ENCODE peak calls at places on chromosomes 1 and 21, in ten cellular contexts. One of them, this sample, is unnamed.
A peak's percentile ranks its signal among the peaks of the same experiment; 100 is the strongest.

GRCh38 chr21:14870841-14871126 is 194.0 kb downstream of the NRIP1 start:
- DNase-seq in RWPE1: no peak
- DNase-seq in tibial artery: no peak
- DNase-seq in hepatocyte: no peak
- DNase-seq in PC-3: no peak
- DNase-seq in pancreas: no peak
- DNase-seq in GM20000: no peak
- DNase-seq in GM06990: no peak
- DNase-seq in foreskin fibroblast: no peak
- DNase-seq in CD8-positive, alpha-beta T cell: no peak
- DNase-seq in this sample: no peak

GRCh38 chr21:15669247-15669646 is 60.5 kb upstream of the USP25 start:
- DNase-seq in RWPE1: no peak
- DNase-seq in tibial artery: no peak
- DNase-seq in hepatocyte: no peak
- DNase-seq in PC-3: no peak
- DNase-seq in pancreas: no peak
- DNase-seq in GM20000: no peak
- DNase-seq in GM06990: no peak
- DNase-seq in foreskin fibroblast: peak; percentile 65
- DNase-seq in CD8-positive, alpha-beta T cell: no peak
- DNase-seq in this sample: no peak

GRCh38 chr1:168482106-168482505 is 61.7 kb downstream of the XCL2 start:
- DNase-seq in RWPE1: no peak
- DNase-seq in tibial artery: no peak
- DNase-seq in hepatocyte: no peak
- DNase-seq in PC-3: no peak
- DNase-seq in pancreas: no peak
- DNase-seq in GM20000: no peak
- DNase-seq in GM06990: no peak
- DNase-seq in foreskin fibroblast: peak; percentile 38
- DNase-seq in CD8-positive, alpha-beta T cell: no peak
- DNase-seq in this sample: no peak

GRCh38 chr1:171311771-171312558 is 2.0 kb upstream of the FMO4 start:
- DNase-seq in RWPE1: no peak
- DNase-seq in tibial artery: no peak
- DNase-seq in hepatocyte: no peak
- DNase-seq in PC-3: no peak
- DNase-seq in pancreas: no peak
- DNase-seq in GM20000: no peak
- DNase-seq in GM06990: no peak
- DNase-seq in foreskin fibroblast: no peak
- DNase-seq in CD8-positive, alpha-beta T cell: no peak
- DNase-seq in this sample: no peak

GRCh38 chr1:22627331-22627730 is 9.1 kb upstream of the C1QA start:
- DNase-seq in RWPE1: no peak
- DNase-seq in tibial artery: no peak
- DNase-seq in hepatocyte: no peak
- DNase-seq in PC-3: no peak
- DNase-seq in pancreas: no peak
- DNase-seq in GM20000: no peak
- DNase-seq in GM06990: no peak
- DNase-seq in foreskin fibroblast: no peak
- DNase-seq in CD8-positive, alpha-beta T cell: no peak
- DNase-seq in this sample: no peak

GRCh38 chr1:66848193-66848592 is 47.1 kb upstream of the INSL5 start:
- DNase-seq in RWPE1: no peak
- DNase-seq in tibial artery: no peak
- DNase-seq in hepatocyte: no peak
- DNase-seq in PC-3: no peak
- DNase-seq in pancreas: no peak
- DNase-seq in GM20000: no peak
- DNase-seq in GM06990: no peak
- DNase-seq in foreskin fibroblast: no peak
- DNase-seq in CD8-positive, alpha-beta T cell: no peak
- DNase-seq in this sample: no peak

GRCh38 chr1:147207192-147207591 is 17.9 kb downstream of the FMO5 start:
- DNase-seq in RWPE1: no peak
- DNase-seq in tibial artery: no peak
- DNase-seq in hepatocyte: no peak
- DNase-seq in PC-3: no peak
- DNase-seq in pancreas: no peak
- DNase-seq in GM20000: no peak
- DNase-seq in GM06990: no peak
- DNase-seq in foreskin fibroblast: no peak
- DNase-seq in CD8-positive, alpha-beta T cell: no peak
- DNase-seq in this sample: no peak

GRCh38 chr1:67675800-67676199 is 9.2 kb upstream of the GADD45A start:
- DNase-seq in RWPE1: no peak
- DNase-seq in tibial artery: no peak
- DNase-seq in hepatocyte: no peak
- DNase-seq in PC-3: no peak
- DNase-seq in pancreas: no peak
- DNase-seq in GM20000: no peak
- DNase-seq in GM06990: no peak
- DNase-seq in foreskin fibroblast: peak; percentile 83
- DNase-seq in CD8-positive, alpha-beta T cell: no peak
- DNase-seq in this sample: no peak

GRCh38 chr1:942411-942821 is 16.6 kb downstream of the NOC2L start:
- DNase-seq in RWPE1: no peak
- DNase-seq in tibial artery: no peak
- DNase-seq in hepatocyte: peak; percentile 61
- DNase-seq in PC-3: no peak
- DNase-seq in pancreas: no peak
- DNase-seq in GM20000: no peak
- DNase-seq in GM06990: no peak
- DNase-seq in foreskin fibroblast: peak; percentile 47
- DNase-seq in CD8-positive, alpha-beta T cell: no peak
- DNase-seq in this sample: no peak

GRCh38 chr21:31410763-31411278 is 66.8 kb upstream of the TIAM1 start:
- DNase-seq in RWPE1: no peak
- DNase-seq in tibial artery: no peak
- DNase-seq in hepatocyte: no peak
- DNase-seq in PC-3: no peak
- DNase-seq in pancreas: no peak
- DNase-seq in GM20000: no peak
- DNase-seq in GM06990: no peak
- DNase-seq in foreskin fibroblast: no peak
- DNase-seq in CD8-positive, alpha-beta T cell: no peak
- DNase-seq in this sample: no peak

GRCh38 chr1:215704089-215704860 is 137.2 kb downstream of the KCTD3 start:
- DNase-seq in RWPE1: peak; percentile 26
- DNase-seq in tibial artery: no peak
- DNase-seq in hepatocyte: no peak
- DNase-seq in PC-3: peak; percentile 31
- DNase-seq in pancreas: no peak
- DNase-seq in GM20000: peak; percentile 7
- DNase-seq in GM06990: no peak
- DNase-seq in foreskin fibroblast: peak; percentile 37
- DNase-seq in CD8-positive, alpha-beta T cell: no peak
- DNase-seq in this sample: peak; percentile 13

GRCh38 chr21:39204134-39204533 is 20.9 kb upstream of the PSMG1 start:
- DNase-seq in RWPE1: no peak
- DNase-seq in tibial artery: no peak
- DNase-seq in hepatocyte: no peak
- DNase-seq in PC-3: no peak
- DNase-seq in pancreas: no peak
- DNase-seq in GM20000: no peak
- DNase-seq in GM06990: no peak
- DNase-seq in foreskin fibroblast: no peak
- DNase-seq in CD8-positive, alpha-beta T cell: no peak
- DNase-seq in this sample: no peak
- TF ChIP-seq CTCF in RWPE1: no peak
- TF ChIP-seq CTCF in tibial artery: no peak
- TF ChIP-seq CTCF in hepatocyte: no peak
- TF ChIP-seq CTCF in PC-3: no peak
- TF ChIP-seq CTCF in pancreas: no peak
- TF ChIP-seq CTCF in GM20000: no peak
- TF ChIP-seq CTCF in GM06990: no peak
- TF ChIP-seq CTCF in foreskin fibroblast: no peak
- TF ChIP-seq CTCF in CD8-positive, alpha-beta T cell: peak; percentile 29
- TF ChIP-seq CTCF in this sample: no peak

GRCh38 chr21:21751286-21751685 is 753.1 kb downstream of the NCAM2 start:
- DNase-seq in RWPE1: no peak
- DNase-seq in tibial artery: no peak
- DNase-seq in hepatocyte: no peak
- DNase-seq in PC-3: no peak
- DNase-seq in pancreas: no peak
- DNase-seq in GM20000: no peak
- DNase-seq in GM06990: no peak
- DNase-seq in foreskin fibroblast: no peak
- DNase-seq in CD8-positive, alpha-beta T cell: no peak
- DNase-seq in this sample: no peak
- TF ChIP-seq CTCF in RWPE1: no peak
- TF ChIP-seq CTCF in tibial artery: no peak
- TF ChIP-seq CTCF in hepatocyte: no peak
- TF ChIP-seq CTCF in PC-3: no peak
- TF ChIP-seq CTCF in pancreas: no peak
- TF ChIP-seq CTCF in GM20000: no peak
- TF ChIP-seq CTCF in GM06990: no peak
- TF ChIP-seq CTCF in foreskin fibroblast: no peak
- TF ChIP-seq CTCF in CD8-positive, alpha-beta T cell: no peak
- TF ChIP-seq CTCF in this sample: no peak

GRCh38 chr1:181469829-181470228 is 13.5 kb upstream of the CACNA1E start:
- DNase-seq in RWPE1: peak; percentile 88
- DNase-seq in tibial artery: no peak
- DNase-seq in hepatocyte: peak; percentile 82
- DNase-seq in PC-3: peak; percentile 43
- DNase-seq in pancreas: no peak
- DNase-seq in GM20000: no peak
- DNase-seq in GM06990: no peak
- DNase-seq in foreskin fibroblast: peak; percentile 47
- DNase-seq in CD8-positive, alpha-beta T cell: no peak
- DNase-seq in this sample: no peak
- TF ChIP-seq CTCF in RWPE1: no peak
- TF ChIP-seq CTCF in tibial artery: no peak
- TF ChIP-seq CTCF in hepatocyte: peak; percentile 13
- TF ChIP-seq CTCF in PC-3: no peak
- TF ChIP-seq CTCF in pancreas: no peak
- TF ChIP-seq CTCF in GM20000: no peak
- TF ChIP-seq CTCF in GM06990: no peak
- TF ChIP-seq CTCF in foreskin fibroblast: no peak
- TF ChIP-seq CTCF in CD8-positive, alpha-beta T cell: no peak
- TF ChIP-seq CTCF in this sample: no peak

GRCh38 chr1:145960468-145961108 is 2.8 kb upstream of the LIX1L start:
- DNase-seq in RWPE1: no peak
- DNase-seq in tibial artery: peak; percentile 80
- DNase-seq in hepatocyte: peak; percentile 85
- DNase-seq in PC-3: peak; percentile 46
- DNase-seq in pancreas: peak; percentile 69
- DNase-seq in GM20000: peak; percentile 62
- DNase-seq in GM06990: peak; percentile 59
- DNase-seq in foreskin fibroblast: peak; percentile 85
- DNase-seq in CD8-positive, alpha-beta T cell: no peak
- DNase-seq in this sample: peak; percentile 56
- TF ChIP-seq CTCF in RWPE1: no peak
- TF ChIP-seq CTCF in tibial artery: peak; percentile 29
- TF ChIP-seq CTCF in hepatocyte: no peak
- TF ChIP-seq CTCF in PC-3: peak; percentile 20
- TF ChIP-seq CTCF in pancreas: no peak
- TF ChIP-seq CTCF in GM20000: no peak
- TF ChIP-seq CTCF in GM06990: no peak
- TF ChIP-seq CTCF in foreskin fibroblast: no peak
- TF ChIP-seq CTCF in CD8-positive, alpha-beta T cell: no peak
- TF ChIP-seq CTCF in this sample: no peak

GRCh38 chr1:193322218-193322617 is 135.8 kb upstream of the B3GALT2 start:
- DNase-seq in RWPE1: peak; percentile 92
- DNase-seq in tibial artery: no peak
- DNase-seq in hepatocyte: no peak
- DNase-seq in PC-3: peak; percentile 76
- DNase-seq in pancreas: no peak
- DNase-seq in GM20000: no peak
- DNase-seq in GM06990: no peak
- DNase-seq in foreskin fibroblast: peak; percentile 83
- DNase-seq in CD8-positive, alpha-beta T cell: no peak
- DNase-seq in this sample: no peak

GRCh38 chr1:193321242-193321842 is 134.9 kb upstream of the B3GALT2 start:
- DNase-seq in RWPE1: no peak
- DNase-seq in tibial artery: no peak
- DNase-seq in hepatocyte: no peak
- DNase-seq in PC-3: no peak
- DNase-seq in pancreas: no peak
- DNase-seq in GM20000: no peak
- DNase-seq in GM06990: no peak
- DNase-seq in foreskin fibroblast: no peak
- DNase-seq in CD8-positive, alpha-beta T cell: no peak
- DNase-seq in this sample: no peak

GRCh38 chr1:193326296-193326695 is 139.9 kb upstream of the B3GALT2 start:
- DNase-seq in RWPE1: no peak
- DNase-seq in tibial artery: no peak
- DNase-seq in hepatocyte: no peak
- DNase-seq in PC-3: no peak
- DNase-seq in pancreas: no peak
- DNase-seq in GM20000: no peak
- DNase-seq in GM06990: no peak
- DNase-seq in foreskin fibroblast: no peak
- DNase-seq in CD8-positive, alpha-beta T cell: no peak
- DNase-seq in this sample: no peak

GRCh38 chr1:193325042-193325441 is 138.6 kb upstream of the B3GALT2 start:
- DNase-seq in RWPE1: no peak
- DNase-seq in tibial artery: no peak
- DNase-seq in hepatocyte: no peak
- DNase-seq in PC-3: no peak
- DNase-seq in pancreas: no peak
- DNase-seq in GM20000: no peak
- DNase-seq in GM06990: no peak
- DNase-seq in foreskin fibroblast: peak; percentile 45
- DNase-seq in CD8-positive, alpha-beta T cell: no peak
- DNase-seq in this sample: no peak

GRCh38 chr1:193325771-193326170 is 139.4 kb upstream of the B3GALT2 start:
- DNase-seq in RWPE1: no peak
- DNase-seq in tibial artery: no peak
- DNase-seq in hepatocyte: no peak
- DNase-seq in PC-3: no peak
- DNase-seq in pancreas: no peak
- DNase-seq in GM20000: no peak
- DNase-seq in GM06990: no peak
- DNase-seq in foreskin fibroblast: no peak
- DNase-seq in CD8-positive, alpha-beta T cell: no peak
- DNase-seq in this sample: no peak
- TF ChIP-seq CTCF in RWPE1: no peak
- TF ChIP-seq CTCF in tibial artery: no peak
- TF ChIP-seq CTCF in hepatocyte: no peak
- TF ChIP-seq CTCF in PC-3: no peak
- TF ChIP-seq CTCF in pancreas: no peak
- TF ChIP-seq CTCF in GM20000: no peak
- TF ChIP-seq CTCF in GM06990: no peak
- TF ChIP-seq CTCF in foreskin fibroblast: no peak
- TF ChIP-seq CTCF in CD8-positive, alpha-beta T cell: no peak
- TF ChIP-seq CTCF in this sample: no peak

DNA sequence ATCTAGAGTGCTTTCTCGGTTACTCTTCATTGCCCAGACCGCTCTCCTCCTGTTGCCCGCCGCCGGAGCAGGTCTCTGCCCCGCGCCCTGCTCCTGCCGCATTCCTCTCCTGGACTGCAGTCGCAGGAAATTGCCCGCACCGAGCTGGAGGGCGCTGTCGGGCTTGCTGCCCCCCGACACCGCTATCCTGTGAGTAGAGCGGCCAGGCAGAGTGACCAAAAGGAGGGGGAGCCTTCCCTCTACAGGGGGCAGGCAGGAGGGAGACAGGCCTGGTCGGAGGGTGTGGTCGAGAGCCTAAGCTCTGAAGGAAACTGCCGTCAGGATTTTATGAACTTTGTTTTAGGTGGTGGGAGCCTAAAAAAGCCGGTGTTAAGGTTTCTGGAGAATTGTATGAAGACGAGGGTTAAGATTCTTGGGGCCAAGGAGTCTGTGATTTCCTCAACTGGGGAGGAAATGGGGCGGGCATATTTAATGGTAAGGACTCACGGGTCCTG is 506 bp downstream of the LRIG2 start:
- DNase-seq in RWPE1: peak; percentile 46
- DNase-seq in tibial artery: peak; percentile 59
- DNase-seq in hepatocyte: peak; percentile 88
- DNase-seq in PC-3: peak; percentile 40
- DNase-seq in pancreas: no peak
- DNase-seq in GM20000: no peak
- DNase-seq in GM06990: no peak
- DNase-seq in foreskin fibroblast: peak; percentile 84
- DNase-seq in CD8-positive, alpha-beta T cell: no peak
- DNase-seq in this sample: no peak
- TF ChIP-seq CTCF in RWPE1: no peak
- TF ChIP-seq CTCF in tibial artery: no peak
- TF ChIP-seq CTCF in hepatocyte: peak; percentile 52
- TF ChIP-seq CTCF in PC-3: peak; percentile 42
- TF ChIP-seq CTCF in pancreas: no peak
- TF ChIP-seq CTCF in GM20000: peak; percentile 67
- TF ChIP-seq CTCF in GM06990: peak; percentile 48
- TF ChIP-seq CTCF in foreskin fibroblast: peak; percentile 67
- TF ChIP-seq CTCF in CD8-positive, alpha-beta T cell: no peak
- TF ChIP-seq CTCF in this sample: peak; percentile 34